ENCODE peak calls at places on chromosome 1, in six cellular contexts. U, L, J, Y, W and B are unnamed samples.

GRCh38 chr1:56054959-56055358 is 524.4 kb downstream of the PLPP3 start:
- DNase-seq in Y (no peak), L (no peak), W (no peak), U (no peak), J (no peak), B (no peak)

GRCh38 chr1:29709711-29710169 is 473.4 kb downstream of the PTPRU start:
- DNase-seq in J (peak; percentile 62), W (no peak), Y (no peak), L (no peak), U (no peak), B (no peak)

GRCh38 chr1:152110860-152111514 is 4.3 kb downstream of the TCHH start:
- DNase-seq in J (peak; percentile 57), Y (peak; percentile 85), L (peak; percentile 53), W (no peak), U (peak; percentile 18), B (no peak)

GRCh38 chr1:178165196-178165595 is 71.3 kb downstream of the RASAL2 start:
- DNase-seq in Y (no peak), J (no peak), L (no peak), U (no peak), W (no peak), B (no peak)

GRCh38 chr1:111513410-111514020 is 10.1 kb upstream of the ADORA3 start:
- DNase-seq in W (no peak), J (no peak), L (no peak), Y (no peak), U (no peak), B (no peak)

GRCh38 chr1:157134442-157134841 is 3.8 kb downstream of the ETV3 start:
- DNase-seq in J (no peak), L (no peak), Y (no peak), W (no peak), U (no peak), B (no peak)

GRCh38 chr1:156368889-156369684 is at the start of gene RHBG:
- DNase-seq in L (peak; percentile 79), Y (peak; percentile 94), U (peak; percentile 45), W (no peak), J (no peak), B (no peak)

GRCh38 chr1:3776231-3777030 is 3.9 kb downstream of the SMIM1 start:
- DNase-seq in J (no peak), W (no peak), Y (peak; percentile 43), L (no peak), U (peak; percentile 12), B (no peak)

GRCh38 chr1:11281518-11282331 is 8.7 kb downstream of the UBIAD1 start:
- DNase-seq in J (no peak), Y (no peak), L (peak; percentile 56), U (no peak), W (no peak), B (peak; percentile 30)

GRCh38 chr1:15214507-15214906 is 32.5 kb upstream of the FHAD1 start:
- DNase-seq in W (no peak), U (peak; percentile 32), J (no peak), Y (no peak), L (no peak), B (no peak)

GRCh38 chr1:50422946-50423669 is at the start of gene DMRTA2:
- DNase-seq in J (peak; percentile 78), U (no peak), L (no peak), W (no peak), Y (peak; percentile 91), B (no peak)

GRCh38 chr1:153509729-153510354 is 25.9 kb downstream of the S100A6 start:
- DNase-seq in L (peak; percentile 70), Y (peak; percentile 80), W (no peak), J (peak; percentile 65), U (peak; percentile 30), B (no peak)

GRCh38 chr1:177556163-177556562 is 385.4 kb downstream of the BRINP2 start:
- DNase-seq in L (no peak), Y (no peak), J (no peak), W (no peak), U (no peak), B (no peak)

GRCh38 chr1:1116701-1117468 is 996 bp upstream of the C1orf159 start:
- DNase-seq in U (no peak), L (peak; percentile 57), W (no peak), Y (no peak), J (no peak), B (peak; percentile 21)

GRCh38 chr1:115545791-115546733 is 95.7 kb upstream of the VANGL1 start:
- DNase-seq in U (no peak), L (no peak), J (peak; percentile 96), W (no peak), Y (peak; percentile 93), B (peak; percentile 32)

GRCh38 chr1:167629681-167630567 is at the start of gene RCSD1:
- DNase-seq in L (peak; percentile 64), Y (peak; percentile 73), W (peak; percentile 53), J (no peak), U (peak; percentile 74), B (no peak)

GRCh38 chr1:38334930-38335592 is 288.5 kb upstream of the POU3F1 start:
- DNase-seq in J (no peak), W (no peak), U (no peak), L (no peak), Y (no peak), B (no peak)

GRCh38 chr1:49234988-49235387 is 458.3 kb upstream of the BEND5 start:
- DNase-seq in W (no peak), U (no peak), J (no peak), L (no peak), Y (no peak), B (no peak)
- H3K9me3 ChIP-seq in W (no peaks in the 10 kb centered on the region), U (no peaks in the 10 kb centered on the region), J (no peaks in the 10 kb centered on the region), L (no peaks in the 10 kb centered on the region), Y (peaks cover 68% of the 10 kb centered on the region), B (no peaks in the 10 kb centered on the region)

GRCh38 chr1:63870152-63870551 is 96.3 kb downstream of the ROR1 start:
- DNase-seq in J (no peak), Y (no peak), U (no peak), L (no peak), W (no peak), B (no peak)
- H3K4me1 ChIP-seq in J (peaks cover 41% of the 10 kb centered on the region), Y (peaks cover 17% of the 10 kb centered on the region), U (peaks cover 57% of the 10 kb centered on the region), L (no peaks in the 10 kb centered on the region), W (no peaks in the 10 kb centered on the region), B (peaks cover 59% of the 10 kb centered on the region)

GRCh38 chr1:218783916-218784315 is 389.8 kb upstream of the LYPLAL1 start:
- DNase-seq in U (no peak), Y (no peak), J (no peak), L (no peak), W (no peak), B (no peak)

GRCh38 chr1:218775476-218776170 is 398.1 kb upstream of the LYPLAL1 start:
- DNase-seq in Y (no peak), U (no peak), W (no peak), L (no peak), J (no peak), B (no peak)

GRCh38 chr1:218778257-218778656 is 395.4 kb upstream of the LYPLAL1 start:
- DNase-seq in W (no peak), L (no peak), U (no peak), J (no peak), Y (no peak), B (no peak)

GRCh38 chr1:218779341-218779831 is 394.3 kb upstream of the LYPLAL1 start:
- DNase-seq in W (no peak), J (no peak), L (no peak), Y (no peak), U (no peak), B (no peak)

DNA sequence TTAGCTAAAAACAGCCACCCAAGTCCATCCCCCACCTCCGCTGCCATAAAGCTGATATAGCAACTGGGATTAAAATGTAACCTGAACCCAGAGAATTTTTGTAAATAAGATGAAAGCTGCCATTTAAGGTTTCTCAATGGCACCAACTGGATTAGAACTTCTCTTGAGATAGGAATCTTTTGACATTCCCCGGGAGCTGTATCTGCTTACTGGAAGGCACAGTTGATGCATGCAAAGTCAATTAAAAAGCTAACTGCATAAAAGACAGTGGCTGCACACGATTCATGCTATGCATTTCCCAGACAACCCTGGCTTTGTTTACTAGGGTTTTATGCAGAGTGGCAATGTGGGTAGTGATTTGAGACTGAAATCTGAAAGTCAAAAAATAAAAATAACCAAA is 394.9 kb upstream of the LYPLAL1 start:
- DNase-seq in W (no peak), L (no peak), Y (no peak), J (no peak), U (no peak), B (no peak)
- H3K9me3 ChIP-seq in W (no peaks in the 10 kb centered on the region), L (no peaks in the 10 kb centered on the region), Y (no peaks in the 10 kb centered on the region), J (no peaks in the 10 kb centered on the region), U (no peaks in the 10 kb centered on the region), B (no peaks in the 10 kb centered on the region)

GRCh38 chr1:53639251-53639721 is 99.7 kb downstream of the GLIS1 start:
- DNase-seq in U (no peak), Y (peak; percentile 49), W (peak; percentile 48), L (no peak), J (no peak), B (peak; percentile 12)
- H3K4me1 ChIP-seq in U (no peaks in the 10 kb centered on the region), Y (no peaks in the 10 kb centered on the region), W (no peaks in the 10 kb centered on the region), L (no peaks in the 10 kb centered on the region), J (no peaks in the 10 kb centered on the region), B (no peaks in the 10 kb centered on the region)

GRCh38 chr1:108194051-108194450 is 6.1 kb downstream of the SLC25A24 start:
- DNase-seq in J (no peak), L (no peak), Y (no peak), U (no peak), W (peak; percentile 25), B (no peak)

GRCh38 chr1:108190001-108190634 is 10.0 kb downstream of the SLC25A24 start:
- DNase-seq in Y (no peak), W (no peak), U (no peak), L (no peak), J (no peak), B (no peak)

GRCh38 chr1:108193333-108193732 is 6.8 kb downstream of the SLC25A24 start:
- DNase-seq in U (no peak), Y (no peak), J (no peak), L (no peak), W (no peak), B (no peak)

GRCh38 chr1:108190686-108191416 is 9.3 kb downstream of the SLC25A24 start:
- DNase-seq in J (no peak), W (peak; percentile 73), U (no peak), Y (no peak), L (peak; percentile 51), B (no peak)

GRCh38 chr1:108192581-108192980 is 7.6 kb downstream of the SLC25A24 start:
- DNase-seq in J (no peak), U (no peak), Y (no peak), W (no peak), L (no peak), B (no peak)
- H3K9me3 ChIP-seq in J (no peaks in the 10 kb centered on the region), U (no peaks in the 10 kb centered on the region), Y (peaks cover 88% of the 10 kb centered on the region), W (no peaks in the 10 kb centered on the region), L (no peaks in the 10 kb centered on the region), B (no peaks in the 10 kb centered on the region)

DNA sequence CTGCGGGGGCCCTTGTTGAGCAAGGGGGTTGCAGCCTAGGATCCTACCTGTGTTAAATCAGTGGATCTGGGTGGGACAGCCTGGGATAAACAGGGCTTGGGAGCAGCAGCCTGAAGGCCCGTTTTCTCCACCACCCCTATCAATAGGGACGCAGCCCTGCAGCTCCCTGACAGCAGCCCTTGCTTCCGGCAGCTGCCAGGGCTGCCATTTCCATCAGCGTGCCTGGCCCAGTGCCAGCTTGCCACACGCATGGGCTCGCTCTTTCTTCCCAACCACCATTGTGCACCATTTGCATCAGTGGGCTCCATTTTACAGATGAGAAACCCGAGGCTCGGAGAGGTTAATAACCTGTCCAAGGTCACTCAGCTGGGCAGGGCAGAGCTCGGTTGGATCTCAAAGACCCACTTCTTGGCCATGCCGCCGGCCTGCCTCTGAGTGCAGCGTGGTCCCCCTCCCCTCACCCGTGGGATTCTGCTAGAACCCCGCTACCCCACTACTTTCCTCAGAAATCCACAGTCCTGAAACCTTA is 3.8 kb downstream of the WNT4 start:
- DNase-seq in J (no peak), L (no peak), Y (no peak), U (no peak), W (no peak), B (no peak)
- H3K4me1 ChIP-seq in J (peaks cover 10% of the 10 kb centered on the region), L (peaks cover 18% of the 10 kb centered on the region), Y (peaks cover 12% of the 10 kb centered on the region), U (peaks cover 16% of the 10 kb centered on the region), W (peaks cover 6% of the 10 kb centered on the region), B (peaks cover 10% of the 10 kb centered on the region)